ENCODE peak calls at places on chromosomes 2 and 18, in six cellular contexts. M, C, Z, V, R and D are unnamed samples.

GRCh38 chr18:76457957-76458356 is 37.1 kb downstream of the ZNF516 start:
- DNase-seq in M (no peak), C (no peak), Z (no peak), V (peak), R (no peak), D (no peak)

GRCh38 chr18:48991299-48992055 is 40.7 kb upstream of the SMAD7 start:
- DNase-seq in M (no peak), C (no peak), Z (no peak), V (no peak), R (no peak), D (no peak)

GRCh38 chr2:180980943-180981898 is 816 bp downstream of the UBE2E3 start:
- DNase-seq in M (peak), C (peak), Z (peak), V (no peak), R (no peak), D (no peak)

GRCh38 chr2:201908901-201909300 is 102.6 kb downstream of the CDK15 start:
- DNase-seq in M (no peak), C (peak), Z (no peak), V (no peak), R (no peak), D (no peak)

GRCh38 chr2:201996006-201996405 is 37.6 kb upstream of the FZD7 start:
- DNase-seq in M (no peak), C (no peak), Z (no peak), V (peak), R (peak), D (peak)

GRCh38 chr2:45935791-45936622 is 284.5 kb downstream of the PRKCE start:
- DNase-seq in M (peak), C (peak), Z (peak), V (peak), R (peak), D (peak)

GRCh38 chr2:48467637-48468036 is 62.3 kb upstream of the STON1 start:
- DNase-seq in M (no peak), C (peak), Z (no peak), V (no peak), R (no peak), D (no peak)

GRCh38 chr2:134002391-134002790 is 251.5 kb upstream of the MGAT5 start:
- DNase-seq in M (no peak), C (peak), Z (no peak), V (no peak), R (no peak), D (no peak)

GRCh38 chr2:20755132-20755800 is 67.6 kb downstream of the LDAH start:
- DNase-seq in M (no peak), C (peak), Z (no peak), V (no peak), R (no peak), D (no peak)

GRCh38 chr2:240584486-240585031 is 2.0 kb upstream of the CAPN10 start:
- DNase-seq in M (no peak), C (no peak), Z (peak), V (peak), R (no peak), D (peak)

GRCh38 chr2:176822060-176822459 is 390.5 kb upstream of the HNRNPA3 start:
- DNase-seq in M (no peak), C (no peak), Z (no peak), V (no peak), R (no peak), D (no peak)

GRCh38 chr2:108217211-108217610 is 22.6 kb upstream of the SULT1C3 start:
- DNase-seq in M (no peak), C (peak), Z (no peak), V (no peak), R (no peak), D (no peak)

GRCh38 chr2:126359494-126359893 is 296.5 kb upstream of the GYPC start:
- DNase-seq in M (no peak), C (peak), Z (peak), V (peak), R (no peak), D (no peak)

GRCh38 chr2:241636182-241636982 is 576 bp downstream of the THAP4 start:
- DNase-seq in M (peak), C (peak), Z (peak), V (peak), R (peak), D (peak)

GRCh38 chr2:161857936-161858335 is 216.1 kb downstream of the DPP4 start:
- DNase-seq in M (no peak), C (no peak), Z (no peak), V (no peak), R (no peak), D (no peak)

GRCh38 chr2:134446431-134447091 is 192.7 kb downstream of the MGAT5 start:
- DNase-seq in M (no peak), C (peak), Z (peak), V (no peak), R (no peak), D (no peak)

GRCh38 chr18:35159782-35160181 is 81.1 kb upstream of the ZNF397 start:
- DNase-seq in M (no peak), C (no peak), Z (no peak), V (no peak), R (no peak), D (no peak)

GRCh38 chr2:60313470-60314172 is 239.8 kb downstream of the BCL11A start:
- DNase-seq in M (no peak), C (no peak), Z (no peak), V (no peak), R (no peak), D (peak)

GRCh38 chr2:197322729-197323720 is 12.4 kb upstream of the ANKRD44 start:
- DNase-seq in M (no peak), C (no peak), Z (peak), V (peak), R (no peak), D (no peak)

GRCh38 chr2:23628926-23629325 is 243.9 kb downstream of the KLHL29 start:
- DNase-seq in M (no peak), C (no peak), Z (no peak), V (no peak), R (no peak), D (no peak)

GRCh38 chr2:47029737-47030524 is 114.3 kb upstream of the MCFD2 start:
- DNase-seq in M (no peak), C (peak), Z (peak), V (no peak), R (no peak), D (no peak)

GRCh38 chr2:191660575-191660974 is 17.4 kb upstream of the NABP1 start:
- DNase-seq in M (no peak), C (no peak), Z (no peak), V (no peak), R (no peak), D (no peak)

GRCh38 chr2:8574196-8575010 is 107.5 kb upstream of the ID2 start:
- DNase-seq in M (no peak), C (peak), Z (no peak), V (no peak), R (no peak), D (peak)

GRCh38 chr18:45562567-45563479 is 52.5 kb upstream of the SLC14A2 start:
- DNase-seq in M (no peak), C (no peak), Z (no peak), V (no peak), R (no peak), D (no peak)

GRCh38 chr2:71453404-71454220 is at the start of gene DYSF:
- DNase-seq in M (peak), C (peak), Z (peak), V (peak), R (peak), D (peak)

GRCh38 chr18:3916082-3916481 is 466.1 kb downstream of the TGIF1 start:
- DNase-seq in M (no peak), C (no peak), Z (no peak), V (no peak), R (no peak), D (no peak)

GRCh38 chr2:69597843-69598610 is 45.5 kb downstream of the AAK1 start:
- DNase-seq in M (no peak), C (no peak), Z (no peak), V (no peak), R (no peak), D (no peak)

GRCh38 chr18:66210875-66211274 is 393.0 kb downstream of the CDH19 start:
- DNase-seq in M (no peak), C (no peak), Z (no peak), V (no peak), R (no peak), D (no peak)

GRCh38 chr2:184921676-184922075 is 323.3 kb downstream of the ZNF804A start:
- DNase-seq in M (no peak), C (no peak), Z (peak), V (no peak), R (no peak), D (no peak)

GRCh38 chr2:98777076-98777475 is 46.1 kb upstream of the MGAT4A start:
- DNase-seq in M (no peak), C (no peak), Z (no peak), V (no peak), R (no peak), D (no peak)
- H2BK15ac ChIP-seq in M (no peak), C (no peak), Z (no peak), V (no peak), R (no peak), D (no peak)

GRCh38 chr18:27600245-27600644 is 415.1 kb upstream of the CHST9 start:
- DNase-seq in M (no peak), C (no peak), Z (no peak), V (no peak), R (no peak), D (no peak)
- H2BK15ac ChIP-seq in M (no peak), C (no peak), Z (no peak), V (no peak), R (peak), D (no peak)

DNA sequence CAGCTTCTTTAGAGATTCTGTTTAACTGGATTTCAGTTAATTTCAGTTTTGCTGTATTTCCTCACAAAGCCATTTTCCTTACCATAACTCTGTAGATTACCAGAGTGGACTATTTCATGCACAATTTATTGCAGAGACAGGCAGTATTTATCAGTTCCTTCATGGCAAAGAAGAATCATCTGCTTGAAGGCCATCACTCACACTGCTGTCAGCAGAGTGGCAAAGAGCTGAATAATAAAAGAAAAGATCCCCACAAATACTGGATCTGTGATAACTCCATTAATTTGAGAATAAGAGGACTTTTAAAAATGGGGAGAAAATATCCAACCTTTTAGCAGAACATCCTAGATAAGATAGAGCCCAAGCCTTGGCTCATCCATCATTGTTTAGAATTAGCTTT is 376.5 kb downstream of the ZNF521 start:
- DNase-seq in M (no peak), C (no peak), Z (no peak), V (no peak), R (no peak), D (no peak)
- H2BK15ac ChIP-seq in M (no peak), C (no peak), Z (no peak), V (no peak), R (no peak), D (no peak)

GRCh38 chr2:219538488-219539294 is 4.9 kb downstream of the CHPF start:
- DNase-seq in M (no peak), C (peak), Z (no peak), V (no peak), R (no peak), D (no peak)

GRCh38 chr2:219537657-219538487 is 5.7 kb downstream of the CHPF start:
- DNase-seq in M (no peak), C (no peak), Z (peak), V (peak), R (no peak), D (peak)

GRCh38 chr2:219536967-219537366 is 6.6 kb downstream of the CHPF start:
- DNase-seq in M (no peak), C (no peak), Z (no peak), V (no peak), R (no peak), D (no peak)

GRCh38 chr2:219533930-219534661 is 9.5 kb downstream of the CHPF start:
- DNase-seq in M (no peak), C (no peak), Z (no peak), V (no peak), R (no peak), D (no peak)

DNA sequence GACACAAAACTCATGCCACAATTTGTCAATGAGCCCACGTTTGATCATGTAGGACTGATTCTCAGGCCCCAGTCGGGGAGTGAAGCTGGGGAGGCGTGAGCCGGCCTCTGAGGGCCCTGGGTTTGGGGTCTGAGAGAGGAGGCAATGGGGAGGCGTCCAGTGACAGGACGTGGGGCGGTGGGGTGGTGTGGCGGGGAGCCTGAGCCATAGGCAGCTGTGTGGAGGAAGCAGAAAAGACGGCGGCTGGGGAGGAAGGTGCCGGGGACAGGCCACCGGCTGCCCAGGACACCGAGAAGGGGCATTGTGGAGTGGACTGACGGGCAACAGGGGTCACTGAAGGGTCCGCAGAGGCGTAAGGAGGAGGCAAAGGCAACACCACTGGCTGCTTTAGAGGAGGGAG is 7.2 kb downstream of the CHPF start:
- DNase-seq in M (no peak), C (no peak), Z (no peak), V (no peak), R (no peak), D (no peak)
- H2BK15ac ChIP-seq in M (no peak), C (no peak), Z (no peak), V (no peak), R (peak), D (no peak)

GRCh38 chr2:130796280-130796679 is 40.4 kb upstream of the ARHGEF4 start:
- DNase-seq in M (no peak), C (no peak), Z (no peak), V (peak), R (peak), D (peak)

GRCh38 chr2:130797493-130798435 is 39.0 kb upstream of the ARHGEF4 start:
- DNase-seq in M (peak), C (peak), Z (peak), V (peak), R (peak), D (peak)

GRCh38 chr2:130798472-130799221 is 38.1 kb upstream of the ARHGEF4 start:
- DNase-seq in M (no peak), C (no peak), Z (peak), V (peak), R (peak), D (peak)

GRCh38 chr2:130795431-130795830 is 40.1 kb downstream of the AMER3 start:
- DNase-seq in M (no peak), C (no peak), Z (no peak), V (peak), R (no peak), D (no peak)

DNA sequence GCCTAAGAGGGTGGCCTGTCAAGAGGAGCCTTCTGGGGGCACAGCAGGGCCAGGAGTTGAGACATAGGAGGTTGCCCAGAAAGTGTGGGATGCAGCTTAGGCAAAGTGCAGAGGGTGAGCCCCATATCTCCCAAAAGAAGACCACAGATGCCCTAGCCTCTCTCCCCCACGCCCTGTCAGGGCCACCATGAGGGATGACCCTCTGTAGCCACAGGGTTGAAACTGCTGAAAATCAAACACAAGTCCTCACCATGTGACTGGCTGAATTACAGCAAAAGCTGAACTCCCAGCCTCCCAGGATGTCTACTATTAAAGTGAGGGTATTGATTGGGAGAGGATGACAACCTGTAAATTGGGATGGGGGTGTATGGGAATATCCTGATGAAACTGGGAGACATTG is 37.4 kb upstream of the ARHGEF4 start:
- DNase-seq in M (no peak), C (no peak), Z (no peak), V (no peak), R (no peak), D (no peak)
- H2BK15ac ChIP-seq in M (peak), C (no peak), Z (no peak), V (no peak), R (no peak), D (no peak)

GRCh38 chr2:236758406-236758805 is 188.8 kb downstream of the ACKR3 start:
- DNase-seq in M (no peak), C (no peak), Z (no peak), V (no peak), R (no peak), D (no peak)
- H2BK15ac ChIP-seq in M (no peak), C (no peak), Z (no peak), V (no peak), R (no peak), D (no peak)

GRCh38 chr2:119857742-119858141 is 98.0 kb downstream of the PTPN4 start:
- DNase-seq in M (no peak), C (no peak), Z (no peak), V (no peak), R (no peak), D (no peak)
- H2BK15ac ChIP-seq in M (no peak), C (no peak), Z (no peak), V (no peak), R (no peak), D (no peak)

DNA sequence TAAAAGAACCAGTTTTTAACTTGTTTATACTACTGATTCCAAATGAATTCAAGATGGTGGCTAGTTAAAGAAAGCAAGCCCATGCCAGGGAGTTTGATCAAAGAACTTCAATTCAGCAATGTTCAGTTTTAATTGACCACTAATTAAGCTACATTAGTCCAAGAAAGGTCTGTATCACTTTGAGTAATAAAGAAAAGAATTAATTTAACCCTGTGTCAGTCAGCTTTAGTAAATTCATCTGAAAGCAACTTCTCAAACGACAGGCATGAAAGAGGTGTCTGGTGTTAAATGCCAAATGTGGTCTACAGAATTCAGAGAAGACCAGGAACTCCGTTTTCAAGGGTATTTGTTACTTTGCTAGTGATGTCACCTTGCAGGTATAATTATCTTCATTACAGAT is 281.7 kb downstream of the TCF4 start:
- DNase-seq in M (no peak), C (no peak), Z (no peak), V (no peak), R (no peak), D (no peak)
- H2BK15ac ChIP-seq in M (no peak), C (no peak), Z (no peak), V (no peak), R (no peak), D (no peak)